ENCODE peak calls at places on chromosomes 4 and X, in seven cellular contexts. One of them, this sample, is unnamed.

GRCh38 chr4:6974138-6974848 is 64.7 kb downstream of the TBC1D14 start:
- DNase-seq in immature natural killer cell: peak; percentile 69
- DNase-seq in mesenchymal stem cell: peak; percentile 92
- DNase-seq in brain microvascular endothelial cell: peak; percentile 85
- DNase-seq in lung: peak; percentile 83
- DNase-seq in suprapubic skin: peak; percentile 83
- DNase-seq in progenitor cell of endocrine pancreas: peak; percentile 80
- DNase-seq in this sample: peak; percentile 79

GRCh38 chr4:153140294-153140693 is 63.9 kb upstream of the TRIM2 start:
- DNase-seq in brain microvascular endothelial cell: peak; percentile 37
- DNase-seq in mesenchymal stem cell: no peak
- DNase-seq in immature natural killer cell: no peak
- DNase-seq in lung: no peak
- DNase-seq in progenitor cell of endocrine pancreas: no peak
- DNase-seq in suprapubic skin: no peak
- DNase-seq in this sample: peak; percentile 61

GRCh38 chr4:108287834-108288413 is 119.2 kb upstream of the LEF1 start:
- DNase-seq in immature natural killer cell: no peak
- DNase-seq in brain microvascular endothelial cell: no peak
- DNase-seq in lung: no peak
- DNase-seq in mesenchymal stem cell: no peak
- DNase-seq in suprapubic skin: no peak
- DNase-seq in progenitor cell of endocrine pancreas: no peak
- DNase-seq in this sample: peak; percentile 1

GRCh38 chrX:123755107-123755506 is 22.3 kb upstream of the THOC2 start:
- DNase-seq in suprapubic skin: no peak
- DNase-seq in progenitor cell of endocrine pancreas: no peak
- DNase-seq in immature natural killer cell: no peak
- DNase-seq in brain microvascular endothelial cell: no peak
- DNase-seq in mesenchymal stem cell: no peak
- DNase-seq in lung: no peak
- DNase-seq in this sample: no peak

GRCh38 chrX:72620550-72621145 is 48.0 kb upstream of the HDAC8 start:
- DNase-seq in suprapubic skin: no peak
- DNase-seq in progenitor cell of endocrine pancreas: no peak
- DNase-seq in lung: no peak
- DNase-seq in immature natural killer cell: no peak
- DNase-seq in mesenchymal stem cell: peak; percentile 91
- DNase-seq in brain microvascular endothelial cell: peak; percentile 90
- DNase-seq in this sample: peak; percentile 82

GRCh38 chrX:108439961-108440696 is 491 bp downstream of the COL4A5 start:
- DNase-seq in mesenchymal stem cell: no peak
- DNase-seq in progenitor cell of endocrine pancreas: peak; percentile 17
- DNase-seq in immature natural killer cell: no peak
- DNase-seq in brain microvascular endothelial cell: no peak
- DNase-seq in suprapubic skin: no peak
- DNase-seq in lung: no peak
- DNase-seq in this sample: no peak

GRCh38 chr4:13963601-13964000 is 336.1 kb upstream of the BOD1L1 start:
- DNase-seq in mesenchymal stem cell: no peak
- DNase-seq in suprapubic skin: no peak
- DNase-seq in progenitor cell of endocrine pancreas: no peak
- DNase-seq in brain microvascular endothelial cell: no peak
- DNase-seq in lung: no peak
- DNase-seq in immature natural killer cell: no peak
- DNase-seq in this sample: no peak

GRCh38 chr4:85968945-85969830 is 390.7 kb downstream of the MAPK10 start:
- DNase-seq in immature natural killer cell: no peak
- DNase-seq in brain microvascular endothelial cell: peak; percentile 43
- DNase-seq in mesenchymal stem cell: peak; percentile 72
- DNase-seq in lung: no peak
- DNase-seq in suprapubic skin: no peak
- DNase-seq in progenitor cell of endocrine pancreas: no peak
- DNase-seq in this sample: peak; percentile 79

GRCh38 chrX:19195243-19195610 is 73.0 kb upstream of the ADGRG2 start:
- DNase-seq in progenitor cell of endocrine pancreas: no peak
- DNase-seq in lung: no peak
- DNase-seq in brain microvascular endothelial cell: no peak
- DNase-seq in mesenchymal stem cell: no peak
- DNase-seq in suprapubic skin: no peak
- DNase-seq in immature natural killer cell: no peak
- DNase-seq in this sample: no peak

GRCh38 chr4:5460106-5460801 is 248.1 kb downstream of the EVC2 start:
- DNase-seq in mesenchymal stem cell: peak; percentile 32
- DNase-seq in suprapubic skin: peak; percentile 60
- DNase-seq in progenitor cell of endocrine pancreas: peak; percentile 17
- DNase-seq in brain microvascular endothelial cell: peak; percentile 6
- DNase-seq in immature natural killer cell: no peak
- DNase-seq in lung: no peak
- DNase-seq in this sample: peak; percentile 31

GRCh38 chr4:55903577-55903976 is 45.2 kb upstream of the CEP135 start:
- DNase-seq in mesenchymal stem cell: peak; percentile 22
- DNase-seq in brain microvascular endothelial cell: no peak
- DNase-seq in progenitor cell of endocrine pancreas: no peak
- DNase-seq in suprapubic skin: no peak
- DNase-seq in lung: no peak
- DNase-seq in immature natural killer cell: no peak
- DNase-seq in this sample: no peak

This sample was measured in kidney tubule cell.